ENCODE peak calls at places on chromosomes 3 and 15, in six cellular contexts. R is GM23248; X is transverse colon; M is naive thymus-derived CD4-positive, alpha-beta T cell; O is IMR-90; I is CD8-positive, alpha-beta T cell. G is an unnamed sample. For H3K9me3, the result is how much of the 10 kb centered on the place peaks cover.

GRCh38 chr3:5187920-5188418 is 462 bp downstream of the EDEM1 start:
- DNase-seq in M (peak), O (peak), R (peak), X (peak), I (peak), G (no peak)

GRCh38 chr3:157374931-157375330 is 61.7 kb upstream of the PTX3 start:
- DNase-seq in R (no peak), O (no peak), X (no peak), I (no peak), M (no peak), G (no peak)

GRCh38 chr15:89647191-89647851 is 7.9 kb downstream of the KIF7 start:
- DNase-seq in X (peak), O (peak), I (peak), R (peak), M (peak), G (peak)

GRCh38 chr3:123618076-123618703 is 33.3 kb upstream of the HACD2 start:
- DNase-seq in O (no peak), I (no peak), R (no peak), X (no peak), M (no peak), G (no peak)

GRCh38 chr3:129065727-129066087 is 5.1 kb downstream of the GP9 start:
- DNase-seq in R (no peak), M (no peak), O (no peak), I (no peak), X (peak), G (no peak)

GRCh38 chr3:128081226-128081625 is 29.0 kb downstream of the SEC61A1 start:
- DNase-seq in R (no peak), M (no peak), O (no peak), I (no peak), X (no peak), G (no peak)

GRCh38 chr3:19348929-19349564 is 200.7 kb downstream of the KCNH8 start:
- DNase-seq in X (no peak), R (peak), I (no peak), O (peak), M (peak), G (peak)

GRCh38 chr3:24686764-24687163 is 192.1 kb upstream of the THRB start:
- DNase-seq in I (no peak), X (no peak), M (no peak), O (peak), R (peak), G (no peak)

GRCh38 chr3:14290631-14291385 is 111.6 kb upstream of the SLC6A6 start:
- DNase-seq in O (no peak), R (no peak), X (peak), M (no peak), I (no peak), G (no peak)

GRCh38 chr3:96700322-96701315 is 113.8 kb upstream of the EPHA6 start:
- DNase-seq in R (no peak), X (no peak), I (no peak), O (no peak), M (no peak), G (no peak)

DNA sequence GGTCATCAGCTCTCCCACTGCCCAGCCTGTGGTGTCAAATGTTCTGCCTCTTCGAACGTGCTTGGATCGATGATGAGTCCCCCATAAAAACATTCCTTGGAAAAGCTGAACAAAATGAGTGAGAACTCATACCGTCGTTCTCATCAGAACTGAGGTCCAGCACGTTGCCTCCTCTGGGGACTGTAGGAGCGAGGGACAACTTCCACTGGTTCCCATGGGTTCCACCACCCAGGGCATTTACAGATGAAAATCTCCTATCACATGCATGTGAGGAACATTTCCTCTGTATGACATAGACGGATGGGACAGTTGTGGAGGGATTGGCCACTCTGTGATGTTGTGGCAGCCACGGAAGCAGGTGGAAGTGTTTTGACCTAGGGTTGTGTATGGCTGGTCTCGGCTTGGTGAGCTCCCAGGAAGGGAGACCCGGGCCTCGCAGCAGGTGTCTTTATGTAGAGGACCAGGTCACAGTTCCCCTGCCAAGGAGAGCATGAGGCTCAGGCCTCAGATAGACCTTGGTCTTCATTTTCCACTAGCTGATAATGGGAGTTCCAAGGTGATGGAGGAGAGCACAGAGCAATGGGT is 113.0 kb downstream of the SNRPN start:
- DNase-seq in R (no peak), M (no peak), I (no peak), O (no peak), X (no peak), G (no peak)
- H3K9me3 ChIP-seq in R (under half), M (under half), I (half or more), O (half or more), X (half or more), G (under half)

GRCh38 chr15:22239806-22240180 is 159.5 kb downstream of the OR4M2 start:
- DNase-seq in X (no peak), R (no peak), M (no peak), I (no peak), O (no peak), G (no peak)
- H3K9me3 ChIP-seq in X (under half), R (under half), M (under half), I (under half), O (under half), G (under half)

GRCh38 chr3:184711366-184712247 is at the start of gene MAGEF1:
- DNase-seq in I (peak), M (peak), X (peak), R (peak), O (peak), G (peak)

GRCh38 chr3:184712579-184713355 is 903 bp upstream of the MAGEF1 start:
- DNase-seq in M (no peak), I (no peak), X (no peak), O (no peak), R (peak), G (no peak)

GRCh38 chr3:184713521-184713920 is 1.7 kb upstream of the MAGEF1 start:
- DNase-seq in R (no peak), M (no peak), O (no peak), I (no peak), X (no peak), G (no peak)

GRCh38 chr3:184712248-184712559 is 340 bp upstream of the MAGEF1 start:
- DNase-seq in R (no peak), O (no peak), X (no peak), I (no peak), M (no peak), G (no peak)

DNA sequence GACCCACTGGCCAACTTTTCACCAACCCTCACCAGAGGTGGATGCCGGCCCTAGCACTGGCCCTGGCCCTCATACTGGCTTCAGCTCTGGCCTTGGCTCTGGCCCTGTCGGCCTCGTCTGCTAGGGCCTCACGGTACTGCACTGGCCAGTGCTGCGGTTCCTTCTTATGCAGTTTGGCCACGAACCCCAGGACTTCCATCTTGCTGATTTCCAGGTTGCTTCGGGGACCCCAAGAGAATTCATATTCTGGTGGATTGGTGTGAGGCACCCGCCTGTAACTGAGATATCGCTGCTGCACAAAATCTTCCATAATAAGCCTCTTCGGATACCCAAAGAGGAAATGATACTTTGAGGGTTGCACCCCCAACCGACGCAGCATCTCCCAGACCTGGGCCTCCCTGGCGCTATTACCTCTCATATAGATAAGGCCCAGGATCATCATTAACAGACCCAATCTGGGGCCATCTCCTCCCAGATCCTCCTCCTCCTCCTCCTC is 946 bp downstream of the MAGEF1 start:
- DNase-seq in I (no peak), R (peak), X (peak), M (peak), O (no peak), G (peak)
- H3K9me3 ChIP-seq in I (under half), R (under half), X (under half), M (under half), O (under half), G (under half)

DNA sequence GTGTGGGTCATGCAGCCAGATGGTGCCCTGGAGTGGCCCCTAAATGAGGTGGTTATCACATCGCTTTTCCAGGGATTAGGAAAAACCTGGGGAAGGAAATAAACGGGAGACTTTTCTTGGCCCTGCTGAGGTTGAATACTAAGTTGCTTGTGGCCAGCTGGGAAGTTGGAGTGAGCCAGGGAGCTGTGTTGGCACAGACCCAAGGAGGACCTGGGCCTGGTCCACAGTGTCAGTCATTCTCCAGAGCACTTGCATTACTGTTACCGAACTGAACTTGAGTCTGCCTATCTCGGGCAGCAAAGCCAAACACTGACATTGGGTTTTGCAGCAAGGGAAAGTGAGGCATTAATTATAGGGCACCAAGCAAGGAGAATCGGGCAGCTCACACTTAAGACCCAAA is 339.0 kb downstream of the GABRB3 start:
- DNase-seq in M (no peak), X (no peak), I (no peak), O (no peak), R (no peak), G (no peak)
- H3K9me3 ChIP-seq in M (under half), X (under half), I (under half), O (under half), R (under half), G (under half)

DNA sequence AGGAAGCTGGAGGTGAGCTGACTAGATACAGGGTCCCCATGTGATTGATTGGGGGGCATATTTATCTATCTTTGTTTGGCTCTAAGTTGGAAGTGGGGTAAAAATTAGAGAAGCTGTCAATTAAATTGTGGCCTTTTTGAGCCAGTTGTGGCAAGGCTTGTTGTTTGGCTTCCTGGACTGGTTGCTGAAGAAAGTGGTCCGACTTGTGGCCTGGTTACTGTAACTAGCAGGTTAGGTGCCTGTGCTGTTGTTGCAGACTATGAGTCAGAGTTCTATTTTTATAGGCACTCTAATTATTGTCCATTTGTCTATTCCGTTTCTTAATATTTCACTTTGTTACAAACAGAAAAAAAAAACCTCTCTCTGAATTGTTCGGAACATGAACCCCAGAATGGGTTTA is 129.1 kb upstream of the CNTN6 start:
- DNase-seq in O (no peak), I (no peak), M (no peak), X (no peak), R (no peak), G (no peak)
- H3K9me3 ChIP-seq in O (under half), I (under half), M (under half), X (under half), R (under half), G (under half)

DNA sequence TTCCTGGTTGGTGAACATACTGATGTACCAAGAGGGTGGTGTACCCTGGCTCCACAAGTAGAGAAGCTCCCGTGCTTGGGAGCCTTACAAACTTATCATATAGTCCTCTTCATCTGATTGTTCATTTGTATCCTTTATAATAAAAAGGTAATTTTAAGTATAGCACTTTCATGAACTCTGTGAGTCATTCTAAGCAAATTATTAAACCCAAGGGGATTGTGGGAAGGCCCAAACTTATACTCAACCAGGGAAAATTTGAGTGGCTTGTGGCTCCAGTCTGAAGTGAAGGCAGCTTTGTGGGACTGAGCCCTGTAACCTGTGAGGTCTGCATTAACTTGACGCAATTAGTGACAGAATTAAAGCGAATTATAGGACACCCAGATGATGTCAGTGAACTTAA is 29.0 kb downstream of the TTBK2 start:
- DNase-seq in X (no peak), R (peak), I (no peak), O (peak), M (no peak), G (no peak)
- H3K9me3 ChIP-seq in X (under half), R (under half), I (under half), O (under half), M (under half), G (under half)

GRCh38 chr15:27725733-27726132 is 373.4 kb downstream of the OCA2 start:
- DNase-seq in O (no peak), I (no peak), X (no peak), R (no peak), M (no peak), G (no peak)
- H3K9me3 ChIP-seq in O (under half), I (under half), X (under half), R (under half), M (under half), G (under half)

G was measured in OCI-LY7.